ENCODE peak calls at places on chromosomes 11 and 22, in four cellular contexts. J, C, A and Q are unnamed samples.

GRCh38 chr11:126290887-126291286 is 8.0 kb downstream of the TIRAP start:
- DNase-seq in J (no peak), C (no peak), A (no peak), Q (no peak)

GRCh38 chr11:17768547-17768946 is 34.0 kb downstream of the KCNC1 start:
- DNase-seq in J (no peak), C (no peak), A (no peak), Q (no peak)

GRCh38 chr11:85682330-85683305 is 3.4 kb downstream of the CCDC89 start:
- DNase-seq in J (no peak), C (peak; percentile 84), A (peak; percentile 56), Q (no peak)

GRCh38 chr11:75349540-75350116 is 1.8 kb downstream of the ARRB1 start:
- DNase-seq in J (no peak), C (no peak), A (no peak), Q (no peak)

GRCh38 chr11:45803981-45804805 is 756 bp upstream of the SLC35C1 start:
- DNase-seq in J (no peak), C (peak; percentile 51), A (peak; percentile 47), Q (peak; percentile 80)

GRCh38 chr11:6480299-6480914 is 724 bp downstream of the ARFIP2 start:
- DNase-seq in J (no peak), C (peak; percentile 27), A (no peak), Q (no peak)

GRCh38 chr22:20111045-20111688 is 4.7 kb upstream of the RANBP1 start:
- DNase-seq in J (no peak), C (peak; percentile 44), A (no peak), Q (no peak)

GRCh38 chr22:16933274-16933923 is 74.6 kb downstream of the GAB4 start:
- DNase-seq in J (no peak), C (no peak), A (no peak), Q (no peak)

GRCh38 chr11:116927163-116927772 is 89.8 kb upstream of the APOA1 start:
- DNase-seq in J (no peak), C (no peak), A (no peak), Q (no peak)

GRCh38 chr22:27564806-27565205 is 236.8 kb downstream of the MN1 start:
- DNase-seq in J (no peak), C (no peak), A (no peak), Q (no peak)

GRCh38 chr11:94322501-94322900 is 18.1 kb downstream of the IZUMO1R start:
- DNase-seq in J (no peak), C (no peak), A (no peak), Q (no peak)

GRCh38 chr11:71474141-71474770 is 21.3 kb downstream of the NADSYN1 start:
- DNase-seq in J (no peak), C (no peak), A (no peak), Q (no peak)

GRCh38 chr22:49271831-49272230 is 555.8 kb downstream of the BRD1 start:
- DNase-seq in J (no peak), C (no peak), A (no peak), Q (no peak)

GRCh38 chr11:65418431-65418680 is 4.2 kb upstream of the NEAT1 start:
- DNase-seq in J (no peak), C (no peak), A (no peak), Q (no peak)

GRCh38 chr22:28171135-28171534 is 252.1 kb upstream of the PITPNB start:
- DNase-seq in J (no peak), C (no peak), A (no peak), Q (no peak)

GRCh38 chr11:117597083-117597482 is 199.9 kb downstream of the DSCAML1 start:
- DNase-seq in J (no peak), C (no peak), A (peak; percentile 47), Q (no peak)

GRCh38 chr11:44351898-44352498 is 42.1 kb upstream of the ALX4 start:
- DNase-seq in J (no peak), C (no peak), A (no peak), Q (no peak)

GRCh38 chr11:132686827-132687370 is 845.4 kb downstream of the OPCML start:
- DNase-seq in J (no peak), C (no peak), A (no peak), Q (no peak)

GRCh38 chr11:56876621-56877312 is 111.9 kb upstream of the OR5AK2 start:
- DNase-seq in J (no peak), C (no peak), A (no peak), Q (no peak)

GRCh38 chr11:106765849-106766248 is 252.4 kb downstream of the GUCY1A2 start:
- DNase-seq in J (no peak), C (no peak), A (no peak), Q (no peak)

GRCh38 chr11:33916736-33917135 is 24.9 kb upstream of the LMO2 start:
- DNase-seq in J (no peak), C (no peak), A (no peak), Q (no peak)

GRCh38 chr11:77047007-77047927 is 13.1 kb downstream of the B3GNT6 start:
- DNase-seq in J (peak; percentile 95), C (peak; percentile 75), A (peak; percentile 44), Q (peak; percentile 86)

GRCh38 chr11:43507171-43507570 is 148.5 kb downstream of the TTC17 start:
- DNase-seq in J (no peak), C (no peak), A (no peak), Q (peak; percentile 38)

GRCh38 chr11:10785146-10785474 is 23.6 kb downstream of the EIF4G2 start:
- DNase-seq in J (no peak), C (no peak), A (no peak), Q (no peak)

GRCh38 chr11:34366522-34366921 is 8.7 kb upstream of the ABTB2 start:
- DNase-seq in J (no peak), C (no peak), A (no peak), Q (no peak)

GRCh38 chr11:1877211-1878133 is 14.2 kb downstream of the PRR33 start:
- DNase-seq in J (no peak), C (no peak), A (no peak), Q (no peak)

GRCh38 chr11:3203221-3204043 is 15.2 kb downstream of the MRGPRG start:
- DNase-seq in J (no peak), C (no peak), A (no peak), Q (no peak)

GRCh38 chr11:1763336-1763795 is 361 bp downstream of the CTSD start:
- DNase-seq in J (no peak), C (no peak), A (no peak), Q (no peak)

GRCh38 chr11:1839924-1840779 is 1.4 kb downstream of the TNNI2 start:
- DNase-seq in J (no peak), C (no peak), A (no peak), Q (no peak)

GRCh38 chr11:94740083-94740974 is 27.8 kb upstream of the AMOTL1 start:
- DNase-seq in J (no peak), C (peak; percentile 58), A (peak; percentile 0), Q (peak; percentile 41)

GRCh38 chr11:118820412-118821357 is 29.7 kb upstream of the DDX6 start:
- DNase-seq in J (no peak), C (no peak), A (no peak), Q (no peak)

GRCh38 chr11:132627981-132628380 is 904.3 kb downstream of the OPCML start:
- DNase-seq in J (no peak), C (no peak), A (no peak), Q (no peak)